ENCODE peak calls at places on chromosomes 16 and 17, in four cellular contexts. One of them, this sample, is unnamed.

GRCh38 chr16:84095466-84095865 is 21.3 kb downstream of the MBTPS1 start:
- DNase-seq in HepG2: no peak
- DNase-seq in K562: no peak
- DNase-seq in H1: no peak
- DNase-seq in this sample: no peak

GRCh38 chr17:79619636-79620206 is 8.9 kb upstream of the RBFOX3 start:
- DNase-seq in HepG2: no peak
- DNase-seq in H1: no peak
- DNase-seq in K562: no peak
- DNase-seq in this sample: no peak

GRCh38 chr17:63433746-63434591 is 12.1 kb downstream of the CYB561 start:
- DNase-seq in H1: no peak
- DNase-seq in HepG2: no peak
- DNase-seq in K562: no peak
- DNase-seq in this sample: peak

GRCh38 chr17:42702446-42702845 is 20.1 kb downstream of the CNTNAP1 start:
- DNase-seq in HepG2: no peak
- DNase-seq in K562: no peak
- DNase-seq in H1: no peak
- DNase-seq in this sample: no peak

GRCh38 chr17:44909681-44910144 is 5.6 kb downstream of the GFAP start:
- DNase-seq in K562: no peak
- DNase-seq in HepG2: no peak
- DNase-seq in H1: no peak
- DNase-seq in this sample: no peak

GRCh38 chr16:67926181-67926742 is 5.4 kb downstream of the CTRL start:
- DNase-seq in K562: no peak
- DNase-seq in HepG2: no peak
- DNase-seq in H1: no peak
- DNase-seq in this sample: no peak

GRCh38 chr17:9436629-9437028 is 139.0 kb downstream of the STX8 start:
- DNase-seq in H1: no peak
- DNase-seq in HepG2: no peak
- DNase-seq in K562: no peak
- DNase-seq in this sample: no peak

GRCh38 chr17:8226536-8227237 is 16.3 kb upstream of the AURKB start:
- DNase-seq in K562: peak
- DNase-seq in HepG2: no peak
- DNase-seq in H1: no peak
- DNase-seq in this sample: peak

GRCh38 chr16:52496051-52496876 is 50.7 kb downstream of the TOX3 start:
- DNase-seq in K562: no peak
- DNase-seq in HepG2: peak
- DNase-seq in H1: no peak
- DNase-seq in this sample: no peak

GRCh38 chr17:57551321-57552079 is 193.6 kb downstream of the CCDC182 start:
- DNase-seq in HepG2: no peak
- DNase-seq in H1: no peak
- DNase-seq in K562: no peak
- DNase-seq in this sample: no peak
- TF ChIP-seq MAFK in HepG2: no peak
- TF ChIP-seq MAFK in H1: no peak
- TF ChIP-seq MAFK in K562: no peak
- TF ChIP-seq MAFK in this sample: no peak

DNA sequence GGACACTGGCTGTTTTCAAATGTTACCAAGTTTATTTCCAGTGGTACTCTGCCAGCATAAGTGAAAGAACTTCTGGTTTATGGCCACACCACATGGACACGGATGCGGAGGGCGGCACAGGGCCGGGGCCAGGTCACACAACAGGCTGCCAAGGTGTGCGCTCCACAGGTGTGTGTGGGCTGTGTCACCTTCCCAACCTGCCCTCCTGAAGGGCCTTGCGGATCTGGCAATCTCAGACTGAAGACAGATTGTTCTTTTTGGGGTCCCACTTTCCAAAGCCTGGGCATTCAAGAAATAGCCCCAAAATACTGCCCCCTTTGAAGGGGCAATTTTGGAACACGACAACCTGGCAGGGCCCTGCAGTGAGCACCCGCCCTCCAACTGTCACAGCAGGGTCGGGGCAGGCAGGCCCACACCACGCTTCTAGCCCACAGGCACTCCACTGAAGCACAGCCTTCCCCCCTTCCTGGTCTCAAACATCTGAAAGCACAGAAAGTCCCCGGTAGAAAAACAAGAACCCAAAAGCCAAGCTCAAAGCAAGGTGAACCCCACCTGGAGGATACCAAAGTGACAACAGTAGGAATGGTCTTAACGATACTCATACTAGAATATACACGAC is 3.5 kb downstream of the CSNK1D start:
- DNase-seq in H1: no peak
- DNase-seq in HepG2: no peak
- DNase-seq in K562: no peak
- DNase-seq in this sample: no peak
- TF ChIP-seq KDM1A in H1: no peak
- TF ChIP-seq KDM1A in HepG2: no peak
- TF ChIP-seq KDM1A in K562: no peak
- TF ChIP-seq KDM1A in this sample: no peak

DNA sequence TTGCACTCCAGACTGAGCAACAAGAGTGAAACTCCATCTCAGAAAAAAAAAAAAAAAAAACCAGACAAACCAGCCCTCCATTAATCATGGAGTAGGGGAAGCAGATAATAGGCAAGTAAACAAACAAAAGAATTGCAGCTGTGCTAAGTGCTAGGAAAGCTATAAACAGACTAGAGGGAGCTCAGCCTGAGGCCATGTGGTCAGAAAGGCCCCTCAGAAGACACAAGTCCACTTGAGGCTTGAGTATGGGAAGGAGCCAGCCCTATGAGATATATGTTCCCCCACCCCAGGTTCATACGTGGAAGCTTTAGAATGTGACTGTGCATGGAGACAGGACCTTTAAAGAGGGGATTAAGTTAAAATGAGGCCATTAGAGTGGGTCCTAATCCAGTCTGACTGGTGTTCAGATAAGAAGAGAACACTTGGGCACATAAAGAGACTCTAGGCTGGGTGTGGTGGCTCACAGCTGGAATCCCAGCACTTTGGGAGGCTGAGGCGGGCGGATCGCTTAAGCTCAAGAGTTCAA is 132.6 kb upstream of the NOL11 start:
- DNase-seq in H1: no peak
- DNase-seq in K562: no peak
- DNase-seq in HepG2: no peak
- DNase-seq in this sample: no peak
- TF ChIP-seq MAFK in H1: no peak
- TF ChIP-seq MAFK in K562: no peak
- TF ChIP-seq MAFK in HepG2: no peak
- TF ChIP-seq MAFK in this sample: no peak

GRCh38 chr17:74732042-74732846 is 4.8 kb upstream of the RAB37 start:
- DNase-seq in K562: no peak
- DNase-seq in H1: no peak
- DNase-seq in HepG2: no peak
- DNase-seq in this sample: no peak

GRCh38 chr17:74731347-74731605 is 5.8 kb upstream of the RAB37 start:
- DNase-seq in HepG2: no peak
- DNase-seq in H1: no peak
- DNase-seq in K562: no peak
- DNase-seq in this sample: no peak

GRCh38 chr17:74729368-74729767 is 7.7 kb upstream of the RAB37 start:
- DNase-seq in H1: no peak
- DNase-seq in K562: no peak
- DNase-seq in HepG2: no peak
- DNase-seq in this sample: no peak

GRCh38 chr17:74729866-74730265 is 7.2 kb upstream of the RAB37 start:
- DNase-seq in HepG2: no peak
- DNase-seq in K562: no peak
- DNase-seq in H1: no peak
- DNase-seq in this sample: no peak

GRCh38 chr17:74730491-74731346 is 6.3 kb upstream of the RAB37 start:
- DNase-seq in H1: no peak
- DNase-seq in HepG2: no peak
- DNase-seq in K562: no peak
- DNase-seq in this sample: no peak
- TF ChIP-seq KDM1A in H1: no peak
- TF ChIP-seq KDM1A in HepG2: no peak
- TF ChIP-seq KDM1A in K562: no peak
- TF ChIP-seq KDM1A in this sample: no peak

GRCh38 chr16:8571061-8571596 is 19.2 kb downstream of the TMEM114 start:
- DNase-seq in K562: no peak
- DNase-seq in HepG2: peak
- DNase-seq in H1: no peak
- DNase-seq in this sample: peak

GRCh38 chr16:8568231-8568617 is 22.1 kb downstream of the TMEM114 start:
- DNase-seq in K562: no peak
- DNase-seq in HepG2: no peak
- DNase-seq in H1: no peak
- DNase-seq in this sample: no peak

GRCh38 chr16:8572063-8572918 is 18.0 kb downstream of the TMEM114 start:
- DNase-seq in HepG2: no peak
- DNase-seq in K562: no peak
- DNase-seq in H1: no peak
- DNase-seq in this sample: no peak

GRCh38 chr16:8567355-8568230 is 22.7 kb downstream of the TMEM114 start:
- DNase-seq in HepG2: peak
- DNase-seq in K562: peak
- DNase-seq in H1: peak
- DNase-seq in this sample: peak

GRCh38 chr16:8569650-8570338 is 20.5 kb downstream of the TMEM114 start:
- DNase-seq in H1: no peak
- DNase-seq in HepG2: no peak
- DNase-seq in K562: no peak
- DNase-seq in this sample: no peak
- TF ChIP-seq MAFK in H1: no peak
- TF ChIP-seq MAFK in HepG2: no peak
- TF ChIP-seq MAFK in K562: no peak
- TF ChIP-seq MAFK in this sample: no peak

DNA sequence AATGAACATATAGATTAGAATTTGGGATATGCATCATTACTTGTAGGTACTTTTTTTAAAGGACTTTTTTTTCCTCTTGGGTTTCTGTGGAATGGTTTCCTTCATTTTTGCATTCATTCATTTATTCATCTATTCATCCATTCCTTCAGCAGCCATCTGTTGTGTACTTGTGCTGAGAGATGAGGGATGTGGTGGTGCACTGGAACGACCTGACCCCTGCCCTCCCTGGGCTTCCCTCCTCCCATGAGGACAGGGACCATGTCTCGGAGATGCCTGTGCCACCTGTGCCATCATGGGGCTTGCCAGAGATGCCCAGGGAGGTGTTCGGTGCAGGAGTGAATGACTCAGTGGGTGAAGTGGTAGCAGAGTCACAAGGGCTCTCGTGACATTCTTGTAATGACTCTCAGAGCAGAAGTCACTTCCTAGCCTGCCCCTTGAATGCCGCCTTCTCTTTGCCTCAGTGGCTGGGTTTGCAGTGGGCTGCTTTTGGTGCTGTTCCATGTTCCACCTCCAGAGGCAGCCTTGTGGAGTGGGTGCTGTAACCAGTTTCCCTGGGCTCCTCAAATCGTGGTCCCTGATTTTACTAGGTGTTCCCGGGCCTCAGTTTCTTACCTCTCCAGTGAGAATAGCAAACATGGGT is 43.9 kb downstream of the CLEC16A start:
- DNase-seq in H1: no peak
- DNase-seq in K562: peak
- DNase-seq in HepG2: no peak
- DNase-seq in this sample: peak
- TF ChIP-seq KDM1A in H1: no peak
- TF ChIP-seq KDM1A in K562: no peak
- TF ChIP-seq KDM1A in HepG2: no peak
- TF ChIP-seq KDM1A in this sample: no peak

GRCh38 chr17:74738051-74738996 is 1.3 kb downstream of the RAB37 start:
- DNase-seq in HepG2: peak
- DNase-seq in H1: no peak
- DNase-seq in K562: no peak
- DNase-seq in this sample: peak

GRCh38 chr17:74736423-74737298 is at the start of gene RAB37:
- DNase-seq in H1: no peak
- DNase-seq in HepG2: peak
- DNase-seq in K562: peak
- DNase-seq in this sample: peak

GRCh38 chr17:74734256-74734655 is 2.8 kb upstream of the RAB37 start:
- DNase-seq in H1: no peak
- DNase-seq in K562: no peak
- DNase-seq in HepG2: no peak
- DNase-seq in this sample: no peak

GRCh38 chr17:74739227-74739831 is 2.3 kb downstream of the RAB37 start:
- DNase-seq in K562: no peak
- DNase-seq in HepG2: no peak
- DNase-seq in H1: no peak
- DNase-seq in this sample: no peak

GRCh38 chr17:74737299-74738050 is 419 bp downstream of the RAB37 start:
- DNase-seq in K562: no peak
- DNase-seq in H1: no peak
- DNase-seq in HepG2: peak
- DNase-seq in this sample: peak
- TF ChIP-seq MAFK in K562: no peak
- TF ChIP-seq MAFK in H1: no peak
- TF ChIP-seq MAFK in HepG2: no peak
- TF ChIP-seq MAFK in this sample: no peak

This sample was measured in A549.